ENCODE peak calls at places on chromosomes 11 and 22, in ten cellular contexts. One of them, this sample, is unnamed.

GRCh38 chr11:113991170-113991569 is 16.3 kb downstream of the HTR3A start:
- DNase-seq in cardiac muscle cell: peak
- DNase-seq in NCI-H146: no peak
- DNase-seq in DMS 273 treated with DMSO at 0.1 percent for 48 hours: no peak
- DNase-seq in mesendoderm: peak
- DNase-seq in heart left ventricle: no peak
- DNase-seq in lower lobe of right lung: no peak
- DNase-seq in endothelial cell: peak
- DNase-seq in NCI-H2171 treated with DMSO at 0.1 percent for 48 hours: no peak
- DNase-seq in caudate nucleus: no peak
- DNase-seq in this sample: no peak

GRCh38 chr22:35381424-35381772 is 502 bp downstream of the HMOX1 start:
- DNase-seq in cardiac muscle cell: no peak
- DNase-seq in NCI-H146: no peak
- DNase-seq in DMS 273 treated with DMSO at 0.1 percent for 48 hours: no peak
- DNase-seq in mesendoderm: no peak
- DNase-seq in heart left ventricle: no peak
- DNase-seq in lower lobe of right lung: no peak
- DNase-seq in endothelial cell: no peak
- DNase-seq in NCI-H2171 treated with DMSO at 0.1 percent for 48 hours: no peak
- DNase-seq in caudate nucleus: no peak
- DNase-seq in this sample: no peak

GRCh38 chr11:65047581-65048422 is 6.8 kb downstream of the SAC3D1 start:
- DNase-seq in cardiac muscle cell: peak
- DNase-seq in NCI-H146: no peak
- DNase-seq in DMS 273 treated with DMSO at 0.1 percent for 48 hours: no peak
- DNase-seq in mesendoderm: no peak
- DNase-seq in heart left ventricle: peak
- DNase-seq in lower lobe of right lung: peak
- DNase-seq in endothelial cell: no peak
- DNase-seq in NCI-H2171 treated with DMSO at 0.1 percent for 48 hours: no peak
- DNase-seq in caudate nucleus: no peak
- DNase-seq in this sample: no peak

GRCh38 chr11:14549891-14550290 is 29.7 kb upstream of the PSMA1 start:
- DNase-seq in cardiac muscle cell: no peak
- DNase-seq in NCI-H146: no peak
- DNase-seq in DMS 273 treated with DMSO at 0.1 percent for 48 hours: no peak
- DNase-seq in mesendoderm: no peak
- DNase-seq in heart left ventricle: no peak
- DNase-seq in lower lobe of right lung: no peak
- DNase-seq in endothelial cell: no peak
- DNase-seq in NCI-H2171 treated with DMSO at 0.1 percent for 48 hours: no peak
- DNase-seq in caudate nucleus: no peak
- DNase-seq in this sample: no peak

GRCh38 chr11:25252854-25253253 is 756.0 kb downstream of the LUZP2 start:
- DNase-seq in cardiac muscle cell: no peak
- DNase-seq in NCI-H146: no peak
- DNase-seq in DMS 273 treated with DMSO at 0.1 percent for 48 hours: no peak
- DNase-seq in mesendoderm: no peak
- DNase-seq in heart left ventricle: no peak
- DNase-seq in lower lobe of right lung: no peak
- DNase-seq in endothelial cell: no peak
- DNase-seq in NCI-H2171 treated with DMSO at 0.1 percent for 48 hours: no peak
- DNase-seq in caudate nucleus: no peak
- DNase-seq in this sample: no peak

GRCh38 chr11:15038963-15039362 is 34.4 kb upstream of the CALCB start:
- DNase-seq in cardiac muscle cell: peak
- DNase-seq in NCI-H146: no peak
- DNase-seq in DMS 273 treated with DMSO at 0.1 percent for 48 hours: no peak
- DNase-seq in mesendoderm: peak
- DNase-seq in heart left ventricle: no peak
- DNase-seq in lower lobe of right lung: no peak
- DNase-seq in endothelial cell: no peak
- DNase-seq in NCI-H2171 treated with DMSO at 0.1 percent for 48 hours: no peak
- DNase-seq in caudate nucleus: no peak
- DNase-seq in this sample: no peak

GRCh38 chr11:32870676-32871075 is 21.9 kb upstream of the QSER1 start:
- DNase-seq in cardiac muscle cell: peak
- DNase-seq in NCI-H146: peak
- DNase-seq in DMS 273 treated with DMSO at 0.1 percent for 48 hours: no peak
- DNase-seq in mesendoderm: peak
- DNase-seq in heart left ventricle: no peak
- DNase-seq in lower lobe of right lung: no peak
- DNase-seq in endothelial cell: peak
- DNase-seq in NCI-H2171 treated with DMSO at 0.1 percent for 48 hours: peak
- DNase-seq in caudate nucleus: no peak
- DNase-seq in this sample: no peak

GRCh38 chr22:26781062-26781461 is 123.7 kb downstream of the MIAT start:
- DNase-seq in cardiac muscle cell: no peak
- DNase-seq in NCI-H146: no peak
- DNase-seq in DMS 273 treated with DMSO at 0.1 percent for 48 hours: no peak
- DNase-seq in mesendoderm: no peak
- DNase-seq in heart left ventricle: no peak
- DNase-seq in lower lobe of right lung: no peak
- DNase-seq in endothelial cell: no peak
- DNase-seq in NCI-H2171 treated with DMSO at 0.1 percent for 48 hours: no peak
- DNase-seq in caudate nucleus: no peak
- DNase-seq in this sample: no peak

GRCh38 chr11:7019500-7020182 is 505 bp downstream of the ZNF214 start:
- DNase-seq in cardiac muscle cell: peak
- DNase-seq in NCI-H146: peak
- DNase-seq in DMS 273 treated with DMSO at 0.1 percent for 48 hours: no peak
- DNase-seq in mesendoderm: peak
- DNase-seq in heart left ventricle: peak
- DNase-seq in lower lobe of right lung: peak
- DNase-seq in endothelial cell: peak
- DNase-seq in NCI-H2171 treated with DMSO at 0.1 percent for 48 hours: no peak
- DNase-seq in caudate nucleus: peak
- DNase-seq in this sample: no peak

GRCh38 chr22:46777609-46777970 is 15.1 kb downstream of the TBC1D22A start:
- DNase-seq in cardiac muscle cell: no peak
- DNase-seq in NCI-H146: no peak
- DNase-seq in DMS 273 treated with DMSO at 0.1 percent for 48 hours: no peak
- DNase-seq in mesendoderm: no peak
- DNase-seq in heart left ventricle: peak
- DNase-seq in lower lobe of right lung: peak
- DNase-seq in endothelial cell: no peak
- DNase-seq in NCI-H2171 treated with DMSO at 0.1 percent for 48 hours: peak
- DNase-seq in caudate nucleus: no peak
- DNase-seq in this sample: no peak

GRCh38 chr11:78715639-78716311 is 141.1 kb upstream of the NARS2 start:
- DNase-seq in cardiac muscle cell: peak
- DNase-seq in NCI-H146: peak
- DNase-seq in DMS 273 treated with DMSO at 0.1 percent for 48 hours: peak
- DNase-seq in mesendoderm: peak
- DNase-seq in heart left ventricle: no peak
- DNase-seq in lower lobe of right lung: peak
- DNase-seq in endothelial cell: peak
- DNase-seq in NCI-H2171 treated with DMSO at 0.1 percent for 48 hours: peak
- DNase-seq in caudate nucleus: no peak
- DNase-seq in this sample: peak

GRCh38 chr11:46367244-46367915 is 14.1 kb upstream of the MDK start:
- DNase-seq in cardiac muscle cell: peak
- DNase-seq in NCI-H146: no peak
- DNase-seq in DMS 273 treated with DMSO at 0.1 percent for 48 hours: peak
- DNase-seq in mesendoderm: no peak
- DNase-seq in heart left ventricle: peak
- DNase-seq in lower lobe of right lung: peak
- DNase-seq in endothelial cell: peak
- DNase-seq in NCI-H2171 treated with DMSO at 0.1 percent for 48 hours: peak
- DNase-seq in caudate nucleus: no peak
- DNase-seq in this sample: no peak

GRCh38 chr11:63560506-63561179 is 2.5 kb downstream of the PLAAT2 start:
- DNase-seq in cardiac muscle cell: no peak
- DNase-seq in NCI-H146: no peak
- DNase-seq in DMS 273 treated with DMSO at 0.1 percent for 48 hours: no peak
- DNase-seq in mesendoderm: no peak
- DNase-seq in heart left ventricle: peak
- DNase-seq in lower lobe of right lung: peak
- DNase-seq in endothelial cell: no peak
- DNase-seq in NCI-H2171 treated with DMSO at 0.1 percent for 48 hours: no peak
- DNase-seq in caudate nucleus: no peak
- DNase-seq in this sample: no peak

GRCh38 chr11:106553304-106553703 is 465.0 kb downstream of the GUCY1A2 start:
- DNase-seq in cardiac muscle cell: no peak
- DNase-seq in NCI-H146: no peak
- DNase-seq in DMS 273 treated with DMSO at 0.1 percent for 48 hours: no peak
- DNase-seq in mesendoderm: no peak
- DNase-seq in heart left ventricle: no peak
- DNase-seq in lower lobe of right lung: no peak
- DNase-seq in endothelial cell: no peak
- DNase-seq in NCI-H2171 treated with DMSO at 0.1 percent for 48 hours: no peak
- DNase-seq in caudate nucleus: no peak
- DNase-seq in this sample: no peak

GRCh38 chr11:124762077-124762623 is at the start of gene ESAM:
- DNase-seq in cardiac muscle cell: no peak
- DNase-seq in NCI-H146: peak
- DNase-seq in DMS 273 treated with DMSO at 0.1 percent for 48 hours: no peak
- DNase-seq in mesendoderm: peak
- DNase-seq in heart left ventricle: peak
- DNase-seq in lower lobe of right lung: peak
- DNase-seq in endothelial cell: peak
- DNase-seq in NCI-H2171 treated with DMSO at 0.1 percent for 48 hours: peak
- DNase-seq in caudate nucleus: no peak
- DNase-seq in this sample: peak

GRCh38 chr11:32436751-32437405 is 1.5 kb upstream of the WT1 start:
- DNase-seq in cardiac muscle cell: peak
- DNase-seq in NCI-H146: no peak
- DNase-seq in DMS 273 treated with DMSO at 0.1 percent for 48 hours: no peak
- DNase-seq in mesendoderm: peak
- DNase-seq in heart left ventricle: no peak
- DNase-seq in lower lobe of right lung: no peak
- DNase-seq in endothelial cell: peak
- DNase-seq in NCI-H2171 treated with DMSO at 0.1 percent for 48 hours: no peak
- DNase-seq in caudate nucleus: no peak
- DNase-seq in this sample: no peak

GRCh38 chr11:7635137-7635536 is 38.2 kb downstream of the CYB5R2 start:
- DNase-seq in cardiac muscle cell: no peak
- DNase-seq in NCI-H146: peak
- DNase-seq in DMS 273 treated with DMSO at 0.1 percent for 48 hours: no peak
- DNase-seq in mesendoderm: no peak
- DNase-seq in heart left ventricle: peak
- DNase-seq in lower lobe of right lung: no peak
- DNase-seq in endothelial cell: no peak
- DNase-seq in NCI-H2171 treated with DMSO at 0.1 percent for 48 hours: peak
- DNase-seq in caudate nucleus: no peak
- DNase-seq in this sample: no peak

GRCh38 chr11:47571012-47571729 is 5.8 kb downstream of the PTPMT1 start:
- DNase-seq in cardiac muscle cell: no peak
- DNase-seq in NCI-H146: no peak
- DNase-seq in DMS 273 treated with DMSO at 0.1 percent for 48 hours: no peak
- DNase-seq in mesendoderm: no peak
- DNase-seq in heart left ventricle: no peak
- DNase-seq in lower lobe of right lung: no peak
- DNase-seq in endothelial cell: no peak
- DNase-seq in NCI-H2171 treated with DMSO at 0.1 percent for 48 hours: no peak
- DNase-seq in caudate nucleus: no peak
- DNase-seq in this sample: no peak

GRCh38 chr22:37632174-37633081 is 7.0 kb upstream of the SH3BP1 start:
- DNase-seq in cardiac muscle cell: no peak
- DNase-seq in NCI-H146: no peak
- DNase-seq in DMS 273 treated with DMSO at 0.1 percent for 48 hours: no peak
- DNase-seq in mesendoderm: no peak
- DNase-seq in heart left ventricle: no peak
- DNase-seq in lower lobe of right lung: no peak
- DNase-seq in endothelial cell: no peak
- DNase-seq in NCI-H2171 treated with DMSO at 0.1 percent for 48 hours: no peak
- DNase-seq in caudate nucleus: no peak
- DNase-seq in this sample: no peak

GRCh38 chr22:27734066-27734465 is 67.5 kb downstream of the MN1 start:
- DNase-seq in cardiac muscle cell: no peak
- DNase-seq in NCI-H146: no peak
- DNase-seq in DMS 273 treated with DMSO at 0.1 percent for 48 hours: no peak
- DNase-seq in mesendoderm: no peak
- DNase-seq in heart left ventricle: no peak
- DNase-seq in lower lobe of right lung: no peak
- DNase-seq in endothelial cell: no peak
- DNase-seq in NCI-H2171 treated with DMSO at 0.1 percent for 48 hours: no peak
- DNase-seq in caudate nucleus: no peak
- DNase-seq in this sample: no peak

GRCh38 chr11:73308003-73308962 is at the start of gene ARHGEF17:
- DNase-seq in cardiac muscle cell: peak
- DNase-seq in NCI-H146: peak
- DNase-seq in DMS 273 treated with DMSO at 0.1 percent for 48 hours: peak
- DNase-seq in mesendoderm: peak
- DNase-seq in heart left ventricle: peak
- DNase-seq in lower lobe of right lung: peak
- DNase-seq in endothelial cell: peak
- DNase-seq in NCI-H2171 treated with DMSO at 0.1 percent for 48 hours: peak
- DNase-seq in caudate nucleus: no peak
- DNase-seq in this sample: peak

GRCh38 chr11:108732395-108732794 is 67.5 kb downstream of the DDX10 start:
- DNase-seq in cardiac muscle cell: no peak
- DNase-seq in NCI-H146: peak
- DNase-seq in DMS 273 treated with DMSO at 0.1 percent for 48 hours: no peak
- DNase-seq in mesendoderm: no peak
- DNase-seq in heart left ventricle: no peak
- DNase-seq in lower lobe of right lung: no peak
- DNase-seq in endothelial cell: no peak
- DNase-seq in NCI-H2171 treated with DMSO at 0.1 percent for 48 hours: no peak
- DNase-seq in caudate nucleus: no peak
- DNase-seq in this sample: peak